ENCODE peak calls at places on chromosomes 12 and 14, in five cellular contexts. V is HepG2, D is endothelial cell of umbilical vein, L is stomach, H is sigmoid colon. S is an unnamed sample.
A peak's percentile ranks its signal among the peaks of the same experiment; 100 is the strongest.

GRCh38 chr14:90676356-90676755 is 139.9 kb downstream of the TTC7B start:
- DNase-seq in V (no peak), D (no peak), L (no peak), H (no peak), S (no peak)

GRCh38 chr14:77067632-77068514 is 30.2 kb upstream of the CIPC start:
- DNase-seq in V (no peak), D (peak; percentile 61), L (peak; percentile 81), H (peak; percentile 89), S (peak; percentile 72)

GRCh38 chr14:64434528-64434927 is 30.8 kb upstream of the AKAP5 start:
- DNase-seq in V (no peak), D (no peak), L (no peak), H (no peak), S (no peak)

GRCh38 chr12:60035835-60036234 is 440.0 kb downstream of the SLC16A7 start:
- DNase-seq in V (no peak), D (peak; percentile 84), L (no peak), H (no peak), S (no peak)

GRCh38 chr12:128269108-128269713 is 2.2 kb downstream of the TMEM132C start:
- DNase-seq in V (no peak), D (no peak), L (no peak), H (no peak), S (no peak)

GRCh38 chr12:117279606-117280005 is 81.8 kb downstream of the NOS1 start:
- DNase-seq in V (no peak), D (no peak), L (no peak), H (no peak), S (no peak)

GRCh38 chr12:104695453-104696148 is 238.9 kb downstream of the CHST11 start:
- DNase-seq in V (no peak), D (peak; percentile 65), L (no peak), H (no peak), S (no peak)

GRCh38 chr12:202081-202731 is 11.8 kb downstream of the SLC6A12 start:
- DNase-seq in V (no peak), D (no peak), L (no peak), H (no peak), S (peak; percentile 70)

GRCh38 chr14:105155071-105155651 is 13.4 kb downstream of the JAG2 start:
- DNase-seq in V (no peak), D (no peak), L (no peak), H (no peak), S (no peak)

GRCh38 chr14:68076451-68076850 is 256.9 kb downstream of the RAD51B start:
- DNase-seq in V (peak; percentile 5), D (no peak), L (no peak), H (no peak), S (no peak)

GRCh38 chr12:64531665-64532334 is 78.5 kb upstream of the RASSF3 start:
- DNase-seq in V (no peak), D (no peak), L (no peak), H (no peak), S (no peak)

GRCh38 chr12:6089041-6089823 is 35.2 kb downstream of the VWF start:
- DNase-seq in V (peak; percentile 56), D (no peak), L (no peak), H (peak; percentile 29), S (no peak)

GRCh38 chr12:79634957-79635471 is 55.8 kb downstream of the PAWR start:
- DNase-seq in V (no peak), D (no peak), L (no peak), H (no peak), S (no peak)

GRCh38 chr14:35365130-35366047 is 39.2 kb downstream of the NFKBIA start:
- DNase-seq in V (peak; percentile 98), D (peak; percentile 84), L (peak; percentile 65), H (peak; percentile 92), S (peak; percentile 77)

GRCh38 chr12:25388216-25388615 is 137.5 kb upstream of the KRAS start:
- DNase-seq in V (no peak), D (no peak), L (no peak), H (no peak), S (no peak)

GRCh38 chr14:64726585-64726890 is 22.3 kb downstream of the PLEKHG3 start:
- DNase-seq in V (no peak), D (no peak), L (peak; percentile 62), H (peak; percentile 62), S (no peak)

GRCh38 chr14:43729149-43729548 is 777.9 kb downstream of the FSCB start:
- DNase-seq in V (peak; percentile 1), D (no peak), L (no peak), H (no peak), S (no peak)

GRCh38 chr12:120709976-120710804 is at the start of gene UNC119B:
- DNase-seq in V (no peak), D (peak; percentile 74), L (peak; percentile 58), H (peak; percentile 73), S (no peak)

GRCh38 chr12:20950248-20950647 is 139.7 kb downstream of the SLCO1B3 start:
- DNase-seq in V (peak; percentile 6), D (peak; percentile 46), L (no peak), H (no peak), S (no peak)

GRCh38 chr14:71961972-71962371 is 29.7 kb downstream of the RGS6 start:
- DNase-seq in V (no peak), D (no peak), L (no peak), H (no peak), S (no peak)

GRCh38 chr12:4483885-4484823 is 38.5 kb upstream of the FGF6 start:
- DNase-seq in V (no peak), D (no peak), L (no peak), H (no peak), S (no peak)

GRCh38 chr12:28190321-28191017 is at the start of gene CCDC91:
- DNase-seq in V (peak; percentile 61), D (peak; percentile 77), L (peak; percentile 88), H (peak; percentile 94), S (peak; percentile 89)
- TF ChIP-seq POLR2A in V (peak; percentile 72), D (peak; percentile 41), L (no peak), H (no peak), S (no peak)

GRCh38 chr14:99556134-99556791 is 47.7 kb downstream of the CCDC85C start:
- DNase-seq in V (peak; percentile 37), D (no peak), L (no peak), H (no peak), S (no peak)

GRCh38 chr14:99560403-99560802 is 43.6 kb downstream of the CCDC85C start:
- DNase-seq in V (no peak), D (no peak), L (no peak), H (no peak), S (no peak)

GRCh38 chr14:99561827-99562226 is 42.2 kb downstream of the CCDC85C start:
- DNase-seq in V (no peak), D (no peak), L (no peak), H (no peak), S (peak; percentile 71)

GRCh38 chr14:99560946-99561683 is 42.9 kb downstream of the CCDC85C start:
- DNase-seq in V (no peak), D (no peak), L (peak; percentile 79), H (peak; percentile 86), S (peak; percentile 70)

DNA sequence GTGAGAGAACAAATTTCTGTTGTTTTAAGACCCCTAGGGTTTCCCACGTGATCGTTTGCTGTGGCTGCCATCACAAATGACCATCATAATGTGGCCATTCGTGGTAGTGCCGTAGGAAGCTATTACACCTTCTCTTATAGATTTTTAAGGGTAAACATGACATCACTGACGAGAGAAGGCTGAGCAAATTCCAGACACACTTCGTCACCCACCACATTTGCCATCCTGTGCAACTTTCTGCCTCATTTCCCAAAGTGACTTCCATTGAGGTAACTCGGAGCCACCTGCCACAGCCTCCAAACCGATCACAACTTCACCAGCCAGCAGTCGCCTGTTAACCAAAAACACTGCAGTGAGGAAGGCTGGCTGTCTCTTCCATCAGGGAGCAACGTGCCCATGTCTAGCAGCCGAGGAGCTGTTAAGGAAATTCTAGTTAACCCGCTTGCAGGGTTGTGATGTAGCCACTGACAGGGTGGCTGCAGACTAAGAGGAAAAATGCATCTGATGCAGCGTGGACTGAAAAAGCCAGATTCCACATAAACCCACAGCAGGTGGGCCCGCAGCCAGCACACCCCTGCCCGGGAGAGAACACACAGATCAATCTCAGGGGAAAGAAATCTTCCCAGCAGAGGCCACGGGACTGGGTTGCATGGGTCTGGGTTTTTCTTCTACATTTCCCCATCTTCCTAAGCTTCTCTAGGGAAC is 44.6 kb downstream of the CCDC85C start:
- DNase-seq in V (no peak), D (no peak), L (no peak), H (no peak), S (no peak)
- TF ChIP-seq POLR2AphosphoS5 in V (no peak), D (no peak), L (no peak), H (no peak), S (no peak)

DNA sequence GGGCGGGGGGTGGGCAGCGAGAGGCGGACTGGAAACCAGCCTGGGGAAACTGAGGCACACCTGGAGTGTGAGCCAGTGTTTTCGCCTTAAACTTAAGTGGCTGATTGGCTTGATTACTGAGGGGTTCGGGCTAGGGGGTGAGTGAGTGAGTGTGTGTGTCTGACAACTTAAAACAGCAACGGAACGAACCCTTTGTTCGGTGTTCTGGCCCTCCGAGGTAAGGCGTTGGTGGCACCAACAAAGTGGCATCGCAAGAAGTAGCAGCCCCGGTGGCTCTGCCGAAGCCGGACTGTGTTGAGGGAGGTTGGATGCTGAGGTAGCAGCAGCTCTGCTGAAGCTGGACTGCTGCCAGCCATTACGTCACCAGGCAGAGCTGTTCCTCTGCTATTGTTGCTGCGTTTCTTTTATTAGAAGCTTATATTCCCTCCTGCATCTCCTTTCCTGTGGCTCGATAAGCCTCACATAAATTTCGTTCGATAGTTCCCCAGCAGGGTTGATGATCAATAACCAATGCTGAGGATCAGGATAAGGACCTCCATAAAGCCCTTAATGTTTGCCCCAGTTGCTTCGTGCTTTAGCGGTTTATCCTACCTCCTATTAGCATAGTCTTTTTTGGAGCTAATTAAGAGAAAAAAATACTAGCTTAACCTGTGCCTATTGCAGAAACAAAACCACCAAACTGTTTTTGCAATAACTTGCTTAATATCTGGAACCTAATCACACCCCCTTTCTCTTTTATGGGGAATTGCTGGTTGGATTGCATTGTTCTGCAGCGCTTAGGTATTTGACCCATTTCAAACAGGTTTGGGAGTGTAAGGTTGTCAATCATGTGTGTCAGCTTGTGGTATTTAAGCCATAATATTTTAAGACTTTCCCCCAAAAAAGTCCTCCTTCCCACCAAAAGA is 1.3 kb downstream of the GPR137C start:
- DNase-seq in V (peak; percentile 67), D (peak; percentile 89), L (peak; percentile 92), H (peak; percentile 94), S (peak; percentile 86)
- TF ChIP-seq POLR2A in V (no peak), D (no peak), L (peak; percentile 50), H (no peak), S (no peak)

GRCh38 chr12:76024102-76024781 is 7.3 kb downstream of the PHLDA1 start:
- DNase-seq in V (no peak), D (no peak), L (no peak), H (no peak), S (no peak)

GRCh38 chr12:76028649-76029277 is 2.8 kb downstream of the PHLDA1 start:
- DNase-seq in V (peak; percentile 51), D (peak; percentile 41), L (no peak), H (no peak), S (no peak)

GRCh38 chr12:76024942-76025600 is 6.5 kb downstream of the PHLDA1 start:
- DNase-seq in V (no peak), D (peak; percentile 42), L (no peak), H (no peak), S (no peak)

GRCh38 chr12:76025601-76026575 is 5.7 kb downstream of the PHLDA1 start:
- DNase-seq in V (no peak), D (peak; percentile 28), L (no peak), H (no peak), S (no peak)

DNA sequence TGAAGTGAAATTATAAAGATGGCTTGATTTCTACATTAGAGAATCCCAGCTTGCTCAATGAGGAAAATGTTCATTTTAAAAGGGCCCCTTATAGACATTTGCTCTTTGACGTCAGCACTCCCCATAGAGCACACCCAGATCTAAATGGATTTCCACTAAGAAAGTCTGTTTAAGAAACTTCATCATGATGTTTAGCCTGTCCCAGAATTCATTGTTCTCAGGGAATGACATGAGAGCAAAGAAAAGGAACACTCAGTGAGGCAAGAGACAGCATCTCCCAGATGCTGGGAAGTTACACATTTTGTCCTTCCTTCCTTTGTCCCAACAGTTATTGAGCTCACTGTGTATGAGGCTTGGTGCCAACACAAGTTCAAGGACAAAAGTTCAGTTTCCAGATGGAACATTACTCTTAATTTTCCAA is 4.9 kb downstream of the PHLDA1 start:
- DNase-seq in V (peak; percentile 61), D (peak; percentile 90), L (no peak), H (no peak), S (no peak)
- TF ChIP-seq POLR2AphosphoS5 in V (peak; percentile 71), D (peak; percentile 92), L (no peak), H (no peak), S (no peak)